ENCODE peak calls at places on chromosomes 16 and 17, in ten cellular contexts. R, D, F, B, V, G, L, C, J and E are unnamed samples.

GRCh38 chr17:82544431-82545070 is 25.0 kb downstream of the FOXK2 start:
- DNase-seq in R (no peak), D (no peak), F (no peak), B (peak; percentile 45), V (no peak), G (no peak), L (no peak), C (no peak), J (no peak), E (no peak)

GRCh38 chr17:73336613-73337400 is 25.0 kb upstream of the CDC42EP4 start:
- DNase-seq in R (no peak), D (no peak), F (no peak), B (no peak), V (no peak), G (no peak), L (no peak), C (peak; percentile 69), J (no peak), E (no peak)

GRCh38 chr17:50689251-50689650 is 18.5 kb downstream of the ANKRD40 start:
- DNase-seq in R (no peak), D (peak; percentile 54), F (peak; percentile 83), B (no peak), V (no peak), G (no peak), L (peak; percentile 66), C (peak; percentile 58), J (no peak), E (peak; percentile 46)

GRCh38 chr16:30637952-30638351 is 12.8 kb upstream of the PRR14 start:
- DNase-seq in R (no peak), D (peak; percentile 47), F (no peak), B (no peak), V (no peak), G (no peak), L (peak; percentile 51), C (peak; percentile 36), J (peak; percentile 28), E (peak; percentile 74)

GRCh38 chr16:83205896-83206295 is 579.1 kb downstream of the CDH13 start:
- DNase-seq in R (no peak), D (no peak), F (no peak), B (no peak), V (no peak), G (no peak), L (no peak), C (no peak), J (no peak), E (no peak)

GRCh38 chr17:59892251-59892848 is 393 bp downstream of the TUBD1 start:
- DNase-seq in R (no peak), D (no peak), F (no peak), B (no peak), V (no peak), G (peak; percentile 55), L (no peak), C (peak; percentile 33), J (no peak), E (no peak)

GRCh38 chr17:81672954-81673353 is 6.4 kb downstream of the CCDC137 start:
- DNase-seq in R (no peak), D (no peak), F (no peak), B (no peak), V (no peak), G (no peak), L (no peak), C (no peak), J (no peak), E (no peak)

GRCh38 chr16:56513972-56514371 is 5.9 kb downstream of the BBS2 start:
- DNase-seq in R (no peak), D (peak; percentile 19), F (peak; percentile 83), B (peak; percentile 36), V (no peak), G (no peak), L (peak; percentile 74), C (peak; percentile 79), J (peak; percentile 52), E (peak; percentile 75)

GRCh38 chr17:66547170-66547865 is 244.9 kb downstream of the PRKCA start:
- DNase-seq in R (no peak), D (no peak), F (no peak), B (no peak), V (no peak), G (no peak), L (no peak), C (no peak), J (no peak), E (no peak)

GRCh38 chr17:29068828-29069227 is 25.9 kb downstream of the PIPOX start:
- DNase-seq in R (no peak), D (no peak), F (no peak), B (no peak), V (no peak), G (no peak), L (no peak), C (no peak), J (no peak), E (no peak)

GRCh38 chr17:869067-869466 is 86.9 kb downstream of the MRM3 start:
- DNase-seq in R (no peak), D (no peak), F (peak; percentile 78), B (peak; percentile 57), V (no peak), G (no peak), L (peak; percentile 68), C (no peak), J (no peak), E (peak; percentile 76)

GRCh38 chr16:56871172-56871593 is 6.2 kb downstream of the SLC12A3 start:
- DNase-seq in R (no peak), D (no peak), F (peak; percentile 78), B (no peak), V (no peak), G (no peak), L (peak; percentile 53), C (no peak), J (peak; percentile 41), E (peak; percentile 67)

GRCh38 chr17:15119928-15120327 is 145.2 kb downstream of the PMP22 start:
- DNase-seq in R (no peak), D (peak; percentile 76), F (no peak), B (no peak), V (no peak), G (no peak), L (no peak), C (peak; percentile 87), J (no peak), E (peak; percentile 25)

GRCh38 chr17:57121308-57122042 is 36.4 kb downstream of the AKAP1 start:
- DNase-seq in R (no peak), D (peak; percentile 74), F (peak; percentile 83), B (peak; percentile 29), V (peak; percentile 35), G (peak; percentile 66), L (peak; percentile 36), C (peak; percentile 77), J (peak; percentile 35), E (peak; percentile 47)
- TF ChIP-seq CTCF in R (no peak), D (peak; percentile 70), F (peak; percentile 45), B (peak; percentile 60), V (peak; percentile 67), G (peak; percentile 62), L (peak; percentile 52), C (peak; percentile 75), J (peak; percentile 41), E (peak; percentile 71)

GRCh38 chr17:75004371-75004770 is 8.1 kb upstream of the MRPL58 start:
- DNase-seq in R (no peak), D (no peak), F (no peak), B (no peak), V (no peak), G (no peak), L (no peak), C (no peak), J (no peak), E (no peak)

GRCh38 chr17:75001915-75002843 is 10.3 kb upstream of the MRPL58 start:
- DNase-seq in R (no peak), D (no peak), F (no peak), B (no peak), V (no peak), G (no peak), L (no peak), C (no peak), J (no peak), E (no peak)

GRCh38 chr17:75003957-75004355 is 8.5 kb upstream of the MRPL58 start:
- DNase-seq in R (no peak), D (no peak), F (no peak), B (no peak), V (no peak), G (no peak), L (no peak), C (no peak), J (no peak), E (no peak)

GRCh38 chr17:75005291-75005690 is 7.2 kb upstream of the MRPL58 start:
- DNase-seq in R (no peak), D (no peak), F (no peak), B (no peak), V (no peak), G (no peak), L (no peak), C (no peak), J (no peak), E (no peak)

GRCh38 chr17:75003070-75003956 is 9.2 kb upstream of the MRPL58 start:
- DNase-seq in R (no peak), D (no peak), F (no peak), B (no peak), V (no peak), G (no peak), L (no peak), C (no peak), J (no peak), E (no peak)
- TF ChIP-seq CTCF in R (no peak), D (no peak), F (no peak), B (no peak), V (no peak), G (no peak), L (no peak), C (no peak), J (no peak), E (no peak)

DNA sequence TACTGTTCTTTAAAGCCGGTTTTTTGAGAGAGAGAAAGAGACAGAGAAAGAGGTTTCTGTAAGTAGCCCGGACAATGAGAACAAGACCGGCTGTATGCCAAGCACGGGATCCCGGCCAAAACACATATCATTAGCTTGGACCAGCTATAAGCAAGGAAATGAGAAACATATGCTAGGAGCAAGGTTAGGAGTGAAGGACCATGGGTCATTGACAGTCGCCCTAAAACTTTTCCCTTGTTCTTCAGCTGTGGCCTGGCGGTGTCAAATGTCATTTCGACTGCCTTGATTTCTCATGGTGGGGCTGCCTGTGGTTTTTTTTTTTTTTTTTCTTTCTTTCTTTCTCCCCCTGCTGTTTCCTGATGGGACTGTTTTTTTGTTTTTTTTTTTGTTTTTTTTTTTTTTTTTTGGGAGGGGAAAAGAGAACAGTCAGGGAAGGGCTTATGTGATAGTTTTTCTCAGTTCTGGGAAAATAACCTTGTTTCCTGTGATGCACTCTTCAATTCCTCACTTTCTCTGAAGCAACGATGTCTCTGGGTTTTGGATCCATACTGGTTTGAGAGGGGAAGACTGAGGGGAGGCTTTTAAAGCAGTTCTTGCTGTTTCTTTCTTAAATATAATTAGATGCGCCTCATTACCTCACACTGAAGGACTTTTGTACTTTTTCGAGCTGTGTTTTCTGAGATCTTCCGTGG is 124.8 kb upstream of the ZFHX3 start:
- DNase-seq in R (peak; percentile 73), D (peak; percentile 52), F (peak; percentile 86), B (peak; percentile 86), V (no peak), G (peak; percentile 41), L (peak; percentile 91), C (no peak), J (peak; percentile 53), E (peak; percentile 90)
- TF ChIP-seq CTCF in R (no peak), D (peak; percentile 21), F (no peak), B (peak; percentile 43), V (peak; percentile 45), G (peak; percentile 46), L (peak; percentile 36), C (no peak), J (no peak), E (peak; percentile 79)

DNA sequence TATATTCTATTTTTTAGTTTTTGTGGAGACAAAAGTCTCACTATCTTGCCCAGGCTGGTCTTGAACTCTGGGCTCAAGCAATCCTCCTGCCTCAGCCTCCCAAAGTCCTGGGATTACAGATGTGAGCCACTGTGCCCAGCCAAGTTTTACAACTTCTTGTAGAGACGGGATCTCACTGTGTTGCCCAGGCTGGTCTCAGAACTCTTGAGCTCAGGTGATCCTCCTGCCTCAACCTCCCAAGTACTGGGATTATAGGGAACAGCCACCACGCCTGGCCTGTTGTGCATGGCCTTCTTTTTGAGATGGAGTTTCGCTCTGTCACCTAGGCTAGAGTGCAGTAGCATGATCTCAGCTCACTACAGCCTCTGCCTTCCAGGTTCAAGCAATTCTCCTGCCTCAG is 6.2 kb upstream of the CENPT start:
- DNase-seq in R (no peak), D (no peak), F (no peak), B (no peak), V (no peak), G (no peak), L (no peak), C (no peak), J (no peak), E (no peak)
- TF ChIP-seq CTCF in R (no peak), D (no peak), F (no peak), B (no peak), V (no peak), G (no peak), L (no peak), C (no peak), J (no peak), E (no peak)